ENCODE peak calls at places on chromosomes 3 and 15, in five cellular contexts. M is activated CD4-positive, alpha-beta T cell treated with anti-CD3 and anti-CD28 coated beads, Interleukin-2, amount 10 ng/mL, durations not matched to agents 7 days and 5 days; Y is AG08396; J is GM12865; T is NCI-H2171. K is an unnamed sample.

GRCh38 chr15:58758141-58758540 is 8.6 kb upstream of the ADAM10 start:
- DNase-seq in M (no peak), Y (peak), J (peak), T (no peak), K (no peak)

GRCh38 chr3:16482770-16483531 is 30.5 kb downstream of the RFTN1 start:
- DNase-seq in M (peak), Y (no peak), J (peak), T (no peak), K (no peak)

GRCh38 chr3:98680723-98681122 is 82.4 kb upstream of the ST3GAL6 start:
- DNase-seq in M (no peak), Y (no peak), J (no peak), T (no peak), K (no peak)

GRCh38 chr3:264394-265156 is 68.0 kb downstream of the CHL1 start:
- DNase-seq in M (no peak), Y (peak), J (no peak), T (no peak), K (peak)

GRCh38 chr3:183650554-183650953 is 15.1 kb downstream of the KLHL24 start:
- DNase-seq in M (no peak), Y (no peak), J (no peak), T (no peak), K (no peak)

GRCh38 chr3:47002490-47003410 is 23.3 kb downstream of the NBEAL2 start:
- DNase-seq in M (no peak), Y (no peak), J (no peak), T (no peak), K (no peak)

GRCh38 chr15:70160267-70160666 is 62.5 kb upstream of the TLE3 start:
- DNase-seq in M (no peak), Y (no peak), J (no peak), T (no peak), K (no peak)

GRCh38 chr15:74443100-74443909 is 9.5 kb upstream of the SEMA7A start:
- DNase-seq in M (no peak), Y (no peak), J (no peak), T (no peak), K (no peak)

GRCh38 chr15:63079938-63080626 is 37.5 kb downstream of the TPM1 start:
- DNase-seq in M (no peak), Y (peak), J (no peak), T (no peak), K (no peak)

GRCh38 chr3:31157028-31157694 is 262.7 kb upstream of the GADL1 start:
- DNase-seq in M (no peak), Y (no peak), J (peak), T (no peak), K (no peak)

K was measured in COLO829.